ENCODE peak calls at places on chromosomes 12 and 14, in four cellular contexts. U is K562, R is HepG2, C is IMR-90. H is an unnamed sample.

GRCh38 chr12:53172352-53172751 is 8.2 kb upstream of the ZNF740 start:
- DNase-seq in U (peak; percentile 2), R (no peak), C (peak; percentile 81), H (no peak)

GRCh38 chr14:74763803-74764531 is 851 bp downstream of the YLPM1 start:
- DNase-seq in U (no peak), R (no peak), C (peak; percentile 17), H (no peak)

GRCh38 chr12:93111791-93112208 is 182.7 kb upstream of the EEA1 start:
- DNase-seq in U (no peak), R (no peak), C (no peak), H (no peak)

GRCh38 chr14:76348898-76349297 is 27.0 kb upstream of the ESRRB start:
- DNase-seq in U (no peak), R (no peak), C (peak; percentile 29), H (no peak)

GRCh38 chr14:81125536-81125935 is 95.2 kb downstream of the GTF2A1 start:
- DNase-seq in U (no peak), R (no peak), C (no peak), H (no peak)

GRCh38 chr14:38226366-38226765 is 18.7 kb downstream of the SSTR1 start:
- DNase-seq in U (no peak), R (no peak), C (no peak), H (no peak)

GRCh38 chr12:117209626-117210025 is 19.4 kb upstream of the FBXO21 start:
- DNase-seq in U (no peak), R (no peak), C (no peak), H (no peak)

GRCh38 chr12:27566626-27567025 is 42.6 kb downstream of the PPFIBP1 start:
- DNase-seq in U (no peak), R (no peak), C (no peak), H (no peak)

GRCh38 chr12:15227004-15227679 is 5.9 kb upstream of the RERG start:
- DNase-seq in U (peak; percentile 9), R (peak; percentile 42), C (peak; percentile 33), H (peak; percentile 33)

GRCh38 chr12:23662966-23663365 is 286.5 kb downstream of the SOX5 start:
- DNase-seq in U (no peak), R (no peak), C (no peak), H (no peak)

GRCh38 chr12:52026267-52026666 is 19.5 kb downstream of the TAMALIN start:
- DNase-seq in U (no peak), R (no peak), C (no peak), H (no peak)

GRCh38 chr12:24937553-24938244 is 11.2 kb downstream of the BCAT1 start:
- DNase-seq in U (no peak), R (no peak), C (peak; percentile 51), H (no peak)

GRCh38 chr14:28765169-28765906 is 1.2 kb upstream of the FOXG1 start:
- DNase-seq in U (no peak), R (no peak), C (no peak), H (no peak)

GRCh38 chr12:46659844-46660243 is 166.0 kb downstream of the SLC38A4 start:
- DNase-seq in U (no peak), R (no peak), C (no peak), H (no peak)

GRCh38 chr12:46659032-46659703 is 166.6 kb downstream of the SLC38A4 start:
- DNase-seq in U (no peak), R (no peak), C (peak; percentile 36), H (no peak)

GRCh38 chr12:46660276-46660675 is 165.5 kb downstream of the SLC38A4 start:
- DNase-seq in U (no peak), R (no peak), C (peak; percentile 30), H (no peak)

GRCh38 chr12:46661161-46661845 is 164.5 kb downstream of the SLC38A4 start:
- DNase-seq in U (no peak), R (peak; percentile 77), C (peak; percentile 95), H (peak; percentile 47)

GRCh38 chr12:46660719-46661118 is 165.1 kb downstream of the SLC38A4 start:
- DNase-seq in U (no peak), R (no peak), C (peak; percentile 61), H (no peak)
- TF ChIP-seq MAZ in U (no peak), R (no peak), C (no peak), H (no peak)

GRCh38 chr14:106845286-106846087 is 1319.1 kb downstream of the TMEM121 start:
- DNase-seq in U (no peak), R (peak; percentile 97), C (no peak), H (peak; percentile 62)
- TF ChIP-seq MAZ in U (no peak), R (peak; percentile 9), C (no peak), H (no peak)

GRCh38 chr14:34277191-34277590 is 184.8 kb downstream of the SPTSSA start:
- DNase-seq in U (no peak), R (no peak), C (no peak), H (no peak)

GRCh38 chr14:34270361-34270760 is 191.7 kb downstream of the SPTSSA start:
- DNase-seq in U (no peak), R (no peak), C (no peak), H (no peak)

DNA sequence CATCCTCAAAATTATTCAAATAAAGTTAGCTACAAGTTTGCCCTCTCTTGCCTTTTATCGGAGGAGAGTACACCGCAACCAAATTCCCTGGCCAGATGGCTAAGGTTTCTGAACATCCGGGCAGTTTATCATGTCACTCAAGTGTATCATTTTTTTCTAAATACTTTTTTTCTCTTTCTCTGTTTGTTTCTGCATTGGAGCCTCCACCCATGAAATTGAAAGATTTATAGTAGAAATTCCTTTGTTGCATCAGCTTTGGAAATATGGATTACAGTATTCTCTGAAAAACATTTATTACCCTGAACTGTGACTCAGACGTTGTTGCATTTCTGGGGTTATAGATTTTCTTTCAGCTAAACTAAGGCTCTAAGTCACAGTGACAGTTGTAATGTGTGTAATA is 187.0 kb downstream of the SPTSSA start:
- DNase-seq in U (no peak), R (no peak), C (no peak), H (no peak)
- TF ChIP-seq MAZ in U (no peak), R (no peak), C (no peak), H (no peak)

DNA sequence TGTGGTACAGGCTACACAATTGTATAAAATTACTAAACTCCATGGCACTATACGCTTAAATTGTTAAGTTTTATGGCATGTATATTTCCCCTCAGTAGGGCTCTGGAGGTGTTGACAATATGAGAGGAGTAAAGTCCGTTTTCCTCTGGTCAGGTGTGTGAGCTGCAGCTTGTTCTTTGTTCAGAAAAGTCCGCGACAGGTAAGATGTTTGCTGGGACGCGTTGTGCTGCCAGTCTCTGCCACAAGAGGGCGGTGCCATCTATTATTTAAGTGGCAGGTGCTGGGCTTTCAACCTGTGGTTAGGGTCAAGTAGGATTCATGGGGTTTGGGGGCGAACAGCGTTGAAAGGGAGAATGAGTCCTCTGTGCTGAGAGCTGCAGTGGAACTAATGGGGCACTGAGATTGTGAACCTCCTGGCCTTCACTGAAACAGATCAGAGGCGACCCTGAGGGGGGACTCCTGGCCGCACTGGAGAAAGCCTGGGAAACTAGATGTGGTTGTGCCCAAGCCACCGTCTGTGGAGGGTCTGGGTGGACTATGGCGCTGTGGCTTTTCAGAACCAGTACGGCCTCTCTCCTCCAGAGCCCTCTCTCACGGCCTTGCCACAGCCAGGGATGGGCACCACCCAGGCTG is 179.0 kb downstream of the SLC15A4 start:
- DNase-seq in U (peak; percentile 61), R (peak; percentile 3), C (no peak), H (peak; percentile 25)
- TF ChIP-seq MAZ in U (no peak), R (no peak), C (no peak), H (no peak)

DNA sequence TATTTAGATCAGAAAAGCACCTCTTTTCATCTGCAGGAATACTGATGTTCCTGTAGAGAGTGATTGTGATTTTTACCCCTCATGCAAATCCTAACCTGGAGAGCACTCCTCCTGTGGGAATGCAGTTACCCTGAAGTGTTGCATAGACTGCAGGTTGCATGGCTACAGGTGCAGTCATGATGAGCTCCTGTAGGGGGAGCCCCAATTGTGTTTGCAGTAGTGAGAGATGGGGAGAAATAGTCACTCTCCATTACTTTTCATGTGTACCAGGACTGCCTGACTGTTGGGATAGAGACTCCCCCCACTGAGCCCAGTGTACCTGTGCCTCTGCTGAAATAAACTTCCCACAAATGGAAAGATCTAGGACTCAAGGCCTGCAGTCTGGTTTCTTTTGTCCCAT is 1086.5 kb downstream of the SLC6A15 start:
- DNase-seq in U (peak; percentile 17), R (no peak), C (peak; percentile 28), H (peak; percentile 46)
- TF ChIP-seq MAZ in U (no peak), R (no peak), C (no peak), H (no peak)

GRCh38 chr12:132429932-132430643 is 59.9 kb upstream of the FBRSL1 start:
- DNase-seq in U (peak; percentile 80), R (no peak), C (no peak), H (peak; percentile 57)
- TF ChIP-seq MAZ in U (no peak), R (no peak), C (no peak), H (no peak)